ENCODE peak calls at places on chromosomes 12 and 14, in six cellular contexts. J, F, E, A, Y and U are unnamed samples.

GRCh38 chr14:73887116-73887490 is 444 bp downstream of the ZNF410 start:
- DNase-seq in F (no peak), J (no peak), A (no peak), Y (peak; percentile 40), E (peak; percentile 27), U (no peak)

GRCh38 chr12:54384591-54385041 is at the start of gene ZNF385A:
- DNase-seq in F (peak; percentile 48), Y (no peak), E (no peak), A (no peak), J (no peak), U (no peak)

GRCh38 chr14:90503582-90503981 is 106.8 kb downstream of the CALM1 start:
- DNase-seq in Y (no peak), J (no peak), F (no peak), A (no peak), E (no peak), U (no peak)

GRCh38 chr14:105076296-105076804 is 11.1 kb upstream of the GPR132 start:
- DNase-seq in E (no peak), Y (no peak), A (no peak), F (no peak), J (no peak), U (peak; percentile 22)

GRCh38 chr12:29754235-29755189 is 29.2 kb downstream of the TMTC1 start:
- DNase-seq in E (no peak), F (no peak), J (no peak), Y (no peak), A (no peak), U (no peak)

GRCh38 chr14:21917699-21918436 is 244.2 kb upstream of the OR4E1 start:
- DNase-seq in E (peak; percentile 41), Y (peak; percentile 78), A (no peak), J (peak; percentile 33), F (peak; percentile 38), U (no peak)

GRCh38 chr14:100587763-100588411 is 670 bp upstream of the BEGAIN start:
- DNase-seq in E (no peak), J (no peak), Y (no peak), F (no peak), A (no peak), U (no peak)

GRCh38 chr14:69876221-69876847 is 2.9 kb upstream of the SMOC1 start:
- DNase-seq in F (no peak), E (no peak), J (no peak), Y (peak; percentile 24), A (no peak), U (no peak)

GRCh38 chr12:15601210-15601800 is 187.9 kb downstream of the EPS8 start:
- DNase-seq in J (no peak), F (peak; percentile 52), A (no peak), E (peak; percentile 92), Y (peak; percentile 24), U (no peak)

GRCh38 chr12:54352022-54352531 is 12.2 kb downstream of the GPR84 start:
- DNase-seq in F (peak; percentile 70), E (peak; percentile 79), J (peak; percentile 79), A (peak; percentile 50), Y (no peak), U (peak; percentile 81)

GRCh38 chr12:124032265-124032886 is 59.4 kb downstream of the ZNF664 start:
- DNase-seq in J (peak; percentile 36), F (peak; percentile 76), A (no peak), E (peak; percentile 71), Y (peak; percentile 70), U (peak; percentile 51)

GRCh38 chr12:104138747-104139186 is 757 bp upstream of the NFYB start:
- DNase-seq in E (no peak), F (no peak), Y (peak; percentile 10), A (no peak), J (peak; percentile 15), U (peak; percentile 45)

GRCh38 chr14:104547998-104548700 is 31.4 kb upstream of the C14orf180 start:
- DNase-seq in E (no peak), F (no peak), Y (no peak), A (no peak), J (no peak), U (peak; percentile 21)

GRCh38 chr12:111322336-111323250 is 46.3 kb downstream of the PHETA1 start:
- DNase-seq in F (no peak), A (no peak), J (no peak), E (no peak), Y (no peak), U (no peak)

GRCh38 chr12:18700254-18700653 is 37.6 kb downstream of the PLCZ1 start:
- DNase-seq in F (peak; percentile 44), J (no peak), A (no peak), E (peak; percentile 96), Y (peak; percentile 22), U (no peak)

GRCh38 chr14:74551903-74552371 is 58.4 kb downstream of the ISCA2 start:
- DNase-seq in Y (no peak), E (no peak), J (no peak), F (no peak), A (no peak), U (no peak)

GRCh38 chr14:22387776-22388241 is 201.2 kb downstream of the DAD1 start:
- DNase-seq in A (no peak), J (no peak), Y (no peak), F (no peak), E (no peak), U (peak; percentile 31)

GRCh38 chr12:13661005-13661887 is 320.2 kb downstream of the GRIN2B start:
- DNase-seq in F (peak; percentile 2), E (peak; percentile 47), Y (peak; percentile 65), J (peak; percentile 51), A (peak; percentile 15), U (peak; percentile 71)

GRCh38 chr12:109797905-109798669 is 35.1 kb downstream of the TRPV4 start:
- DNase-seq in A (no peak), E (no peak), J (no peak), Y (no peak), F (no peak), U (peak; percentile 73)

GRCh38 chr14:101103321-101103901 is 199.9 kb upstream of the RTL1 start:
- DNase-seq in J (no peak), F (no peak), A (no peak), Y (no peak), E (no peak), U (no peak)

GRCh38 chr12:84637926-84638325 is 274.7 kb downstream of the SLC6A15 start:
- DNase-seq in J (no peak), Y (peak; percentile 21), E (peak; percentile 45), A (no peak), F (peak; percentile 35), U (no peak)

GRCh38 chr12:112331891-112332290 is 50.3 kb downstream of the HECTD4 start:
- DNase-seq in A (no peak), J (no peak), F (no peak), Y (no peak), E (no peak), U (no peak)

GRCh38 chr14:56805201-56805991 is 4.9 kb downstream of the OTX2 start:
- DNase-seq in F (no peak), E (no peak), A (no peak), J (no peak), Y (no peak), U (peak; percentile 86)

GRCh38 chr14:56805992-56806737 is 4.1 kb downstream of the OTX2 start:
- DNase-seq in Y (no peak), E (no peak), J (no peak), F (no peak), A (no peak), U (no peak)

GRCh38 chr14:56807586-56808168 is 2.6 kb downstream of the OTX2 start:
- DNase-seq in A (no peak), E (no peak), Y (peak; percentile 27), J (no peak), F (no peak), U (no peak)

GRCh38 chr14:56801920-56802319 is 8.4 kb downstream of the OTX2 start:
- DNase-seq in Y (no peak), F (no peak), J (no peak), E (no peak), A (no peak), U (no peak)

GRCh38 chr14:56803816-56804535 is 6.3 kb downstream of the OTX2 start:
- DNase-seq in J (no peak), Y (no peak), E (no peak), F (no peak), A (no peak), U (no peak)
- H2BK5ac ChIP-seq in J (peak overlapping the region; percentile 15), Y (no peak overlapping the region), E (no peak overlapping the region), F (no peak overlapping the region), A (peak overlapping the region; percentile 61), U (no peak overlapping the region)

GRCh38 chr12:40313928-40314327 is 89.1 kb downstream of the LRRK2 start:
- DNase-seq in F (no peak), Y (no peak), A (no peak), J (no peak), E (no peak), U (no peak)

GRCh38 chr12:40312196-40312595 is 87.4 kb downstream of the LRRK2 start:
- DNase-seq in A (no peak), F (no peak), J (no peak), Y (no peak), E (no peak), U (no peak)

GRCh38 chr12:40312982-40313576 is 88.3 kb downstream of the LRRK2 start:
- DNase-seq in Y (peak; percentile 30), A (no peak), F (peak; percentile 23), E (peak; percentile 31), J (no peak), U (no peak)

GRCh38 chr12:40315375-40315774 is 90.6 kb downstream of the LRRK2 start:
- DNase-seq in Y (no peak), A (no peak), J (no peak), E (no peak), F (no peak), U (no peak)

GRCh38 chr12:40314927-40315326 is 90.1 kb downstream of the LRRK2 start:
- DNase-seq in F (no peak), A (no peak), J (no peak), E (no peak), Y (no peak), U (no peak)
- H4K91ac ChIP-seq in F (no peak overlapping the region), A (no peak overlapping the region), J (no peak overlapping the region), E (no peak overlapping the region), Y (no peak overlapping the region), U (no peak overlapping the region)

DNA sequence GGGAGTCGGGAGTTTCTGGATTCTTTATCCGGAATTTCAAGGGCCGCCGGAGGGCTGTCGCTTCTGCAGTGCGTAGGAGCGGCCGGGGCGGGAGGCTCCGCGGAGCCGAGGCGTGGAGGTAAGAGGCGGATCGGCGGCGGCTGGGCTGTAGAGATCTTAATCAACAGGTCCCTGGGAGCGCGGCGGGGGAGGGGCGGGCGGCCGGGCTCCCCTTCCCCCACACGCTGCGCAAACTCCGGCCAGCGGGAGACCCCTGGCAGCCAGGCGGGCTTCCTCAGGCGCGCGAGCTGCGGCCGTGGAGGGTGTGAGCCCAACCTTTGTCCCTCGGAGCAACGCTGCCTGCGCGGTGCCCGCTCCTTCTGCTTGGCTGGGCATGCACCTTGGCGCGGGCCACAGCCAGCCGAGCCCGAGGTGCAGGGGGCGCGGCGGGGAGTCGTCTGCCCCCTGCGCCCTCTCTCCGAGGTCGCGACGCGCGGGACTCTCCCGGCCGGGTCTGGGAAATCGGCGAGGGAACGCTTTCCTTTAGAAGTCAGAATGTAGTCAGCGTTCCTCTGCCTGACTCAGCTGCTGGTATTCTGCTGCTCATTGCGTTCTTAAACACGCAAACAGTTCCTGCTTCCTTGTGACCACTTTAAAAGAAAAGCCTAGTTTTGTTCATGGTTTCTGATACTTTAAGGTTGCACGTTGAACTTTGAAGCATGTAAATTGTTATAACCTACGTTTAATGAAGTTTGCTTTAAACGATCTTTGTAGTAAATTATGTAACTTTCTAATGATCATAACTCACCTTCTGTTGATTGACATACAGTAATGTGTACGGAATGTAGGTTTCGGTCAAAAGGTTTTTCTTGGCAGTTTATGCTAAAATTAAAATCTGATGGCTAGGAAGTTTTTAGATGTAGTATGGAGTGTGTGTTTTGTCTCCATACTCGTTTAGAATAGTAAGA is at the start of gene PALS1:
- DNase-seq in Y (peak; percentile 93), E (peak; percentile 88), A (no peak), J (no peak), F (peak; percentile 90), U (no peak)
- H2BK5ac ChIP-seq in Y (peak within 1 kb of the TSS; percentile 99), E (peak within 1 kb of the TSS; percentile 82), A (peak within 1 kb of the TSS; percentile 96), J (peak within 1 kb of the TSS; percentile 99), F (peak within 1 kb of the TSS; percentile 100), U (no peak within 1 kb of the TSS)

GRCh38 chr12:65891987-65892481 is 67.8 kb downstream of the HMGA2 start:
- DNase-seq in E (peak; percentile 99), A (no peak), J (no peak), Y (peak; percentile 71), F (peak; percentile 95), U (no peak)
- H4K91ac ChIP-seq in E (peak overlapping the region; percentile 42), A (no peak overlapping the region), J (no peak overlapping the region), Y (no peak overlapping the region), F (peak overlapping the region; percentile 18), U (no peak overlapping the region)